ENCODE peak calls at places on chromosomes 3 and 15, in six cellular contexts. K is mammary epithelial cell, W is fibroblast of lung, C is astrocyte, H is H9, O is mesendoderm. A is an unnamed sample.
A peak's percentile ranks its signal among the peaks of the same experiment; 100 is the strongest.

GRCh38 chr15:38736686-38737085 is 172.1 kb upstream of the RASGRP1 start:
- DNase-seq in C (no peak), H (no peak), K (no peak), W (no peak), O (no peak), A (no peak)

GRCh38 chr3:68972358-68972979 is 40.1 kb upstream of the TAFA4 start:
- DNase-seq in O (peak; percentile 88), W (peak; percentile 39), K (peak; percentile 38), C (peak; percentile 23), H (peak; percentile 83), A (peak; percentile 71)

GRCh38 chr15:55775316-55775715 is 32.4 kb upstream of the PRTG start:
- DNase-seq in W (no peak), O (peak; percentile 96), H (peak; percentile 66), C (no peak), K (peak; percentile 67), A (peak; percentile 29)

GRCh38 chr3:126536126-126536525 is 12.2 kb downstream of the CHST13 start:
- DNase-seq in W (no peak), H (no peak), C (no peak), O (no peak), K (no peak), A (no peak)

GRCh38 chr3:69201658-69202057 is 79.3 kb upstream of the LMOD3 start:
- DNase-seq in H (no peak), W (no peak), K (no peak), C (no peak), O (no peak), A (no peak)

GRCh38 chr3:130900959-130901358 is 7.1 kb downstream of the ATP2C1 start:
- DNase-seq in C (peak; percentile 10), K (no peak), H (no peak), W (peak; percentile 32), O (no peak), A (no peak)

GRCh38 chr15:70853270-70853854 is 595 bp downstream of the LARP6 start:
- DNase-seq in W (peak; percentile 64), K (peak; percentile 83), C (peak; percentile 60), H (peak; percentile 79), O (peak; percentile 83), A (peak; percentile 88)

GRCh38 chr15:75648156-75649000 is 666 bp downstream of the SNX33 start:
- DNase-seq in K (peak; percentile 38), O (peak; percentile 82), C (peak; percentile 16), W (peak; percentile 44), H (peak; percentile 69), A (peak; percentile 67)

GRCh38 chr15:36605626-36606263 is 26.3 kb downstream of the CDIN1 start:
- DNase-seq in O (no peak), W (no peak), H (no peak), K (no peak), C (no peak), A (no peak)

GRCh38 chr3:175266993-175267960 is 408.1 kb downstream of the NAALADL2 start:
- DNase-seq in K (peak; percentile 52), O (no peak), C (peak; percentile 58), W (peak; percentile 68), H (no peak), A (peak; percentile 81)

GRCh38 chr3:177749836-177750235 is 552.6 kb upstream of the TBL1XR1 start:
- DNase-seq in O (no peak), C (no peak), H (no peak), W (no peak), K (peak; percentile 31), A (no peak)

GRCh38 chr3:187738400-187739124 is 6.7 kb downstream of the BCL6 start:
- DNase-seq in H (peak; percentile 89), K (peak; percentile 84), W (peak; percentile 88), O (peak; percentile 97), C (peak; percentile 85), A (peak; percentile 96)

GRCh38 chr3:40845447-40845846 is 320.7 kb downstream of the ZNF621 start:
- DNase-seq in H (no peak), C (no peak), W (no peak), O (no peak), K (peak; percentile 9), A (no peak)

GRCh38 chr15:76585573-76585892 is 249.0 kb downstream of the ISL2 start:
- DNase-seq in H (no peak), C (no peak), K (no peak), O (no peak), W (no peak), A (no peak)

DNA sequence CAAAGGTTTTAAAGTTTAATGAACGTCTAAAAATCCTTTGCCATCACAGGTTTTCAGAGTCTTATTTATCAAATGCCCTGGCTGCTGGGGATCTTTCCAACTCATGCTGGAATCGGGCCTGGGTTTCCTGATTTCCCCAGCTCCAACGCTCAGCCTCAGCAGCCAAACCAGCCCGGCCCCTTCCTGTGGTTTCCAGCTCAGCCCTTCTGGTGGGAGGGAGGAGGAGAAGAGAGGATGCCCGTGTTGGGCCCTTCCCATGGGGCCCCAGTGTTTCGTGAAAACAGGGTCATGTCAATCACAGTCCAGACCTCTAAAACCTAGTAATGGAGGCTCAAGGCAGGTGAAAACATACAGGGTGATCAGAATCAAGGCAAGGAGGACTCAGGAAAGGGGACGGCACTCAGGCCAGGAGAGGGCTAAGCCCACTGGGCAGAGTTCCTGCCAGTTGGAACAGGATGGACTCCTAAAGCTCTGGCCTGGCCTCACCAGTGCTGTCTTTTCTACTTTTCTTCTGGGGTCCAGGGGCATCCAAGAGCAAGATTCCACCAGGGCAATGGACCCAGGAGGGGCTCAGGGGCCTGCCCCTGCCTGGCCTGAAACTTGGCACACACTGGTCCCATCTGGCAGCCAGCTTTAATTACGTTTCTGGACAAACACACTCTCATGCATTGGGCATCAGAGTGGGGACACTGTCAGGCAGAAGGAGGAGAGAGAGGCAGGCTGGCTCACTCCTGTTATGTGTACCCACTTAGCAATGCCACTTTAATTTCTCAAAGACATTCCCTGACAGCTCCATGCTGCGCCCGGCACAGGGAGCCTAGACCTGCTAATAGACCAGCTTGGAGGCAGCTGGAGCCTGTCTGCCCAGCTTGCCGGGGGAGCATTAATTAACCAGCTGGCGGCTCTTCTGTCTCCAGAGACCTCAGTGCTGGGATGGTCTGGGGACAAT is 194.6 kb downstream of the FAM43A start:
- DNase-seq in H (peak; percentile 28), C (peak; percentile 57), O (no peak), K (no peak), W (peak; percentile 70), A (peak; percentile 70)
- H3K4me1 ChIP-seq in H (no peaks in the 10 kb centered on the region), C (peaks cover 3% of the 10 kb centered on the region), O (no peaks in the 10 kb centered on the region), K (no peaks in the 10 kb centered on the region), W (no peaks in the 10 kb centered on the region), A (peaks cover 8% of the 10 kb centered on the region)

GRCh38 chr15:48391950-48392349 is 60.7 kb downstream of the DUT start:
- DNase-seq in O (no peak), C (no peak), H (no peak), W (no peak), K (no peak), A (no peak)

GRCh38 chr15:48388017-48388936 is 57.0 kb downstream of the DUT start:
- DNase-seq in K (no peak), H (no peak), O (no peak), W (peak; percentile 68), C (peak; percentile 58), A (peak; percentile 62)

GRCh38 chr15:48392356-48392755 is 61.1 kb downstream of the DUT start:
- DNase-seq in H (no peak), C (peak; percentile 85), K (no peak), O (no peak), W (peak; percentile 87), A (peak; percentile 56)

GRCh38 chr15:48388937-48389309 is 57.7 kb downstream of the DUT start:
- DNase-seq in C (no peak), H (no peak), W (peak; percentile 45), K (no peak), O (no peak), A (peak; percentile 70)

DNA sequence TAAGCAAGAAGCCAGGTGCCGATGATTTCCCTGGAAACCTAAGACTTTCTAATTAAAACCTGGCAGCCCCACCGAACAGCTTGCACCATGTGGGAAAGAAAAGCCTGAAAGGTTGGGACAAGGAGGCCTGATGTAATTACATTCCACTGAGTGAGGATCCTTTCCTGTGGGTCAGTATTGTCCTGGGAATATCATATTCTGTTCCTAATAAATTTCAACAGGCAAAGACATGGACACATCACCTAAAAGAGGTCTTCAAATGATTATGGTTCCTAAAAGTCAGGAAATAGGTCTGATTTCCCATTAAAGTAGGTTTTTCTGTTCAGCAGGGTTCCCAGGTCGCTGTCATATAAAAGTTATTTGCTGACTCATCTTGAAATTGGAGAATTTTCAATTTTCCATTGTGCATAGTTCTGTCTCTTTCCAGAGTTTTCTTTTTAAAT is 58.5 kb downstream of the DUT start:
- DNase-seq in C (peak; percentile 71), W (peak; percentile 77), K (no peak), H (no peak), O (peak; percentile 19), A (peak; percentile 83)
- H3K9ac ChIP-seq in C (peak overlapping the region; percentile 29), W (no peak overlapping the region), K (no peak overlapping the region), H (no peak overlapping the region), O (no peak overlapping the region), A (peak overlapping the region; percentile 76)

DNA sequence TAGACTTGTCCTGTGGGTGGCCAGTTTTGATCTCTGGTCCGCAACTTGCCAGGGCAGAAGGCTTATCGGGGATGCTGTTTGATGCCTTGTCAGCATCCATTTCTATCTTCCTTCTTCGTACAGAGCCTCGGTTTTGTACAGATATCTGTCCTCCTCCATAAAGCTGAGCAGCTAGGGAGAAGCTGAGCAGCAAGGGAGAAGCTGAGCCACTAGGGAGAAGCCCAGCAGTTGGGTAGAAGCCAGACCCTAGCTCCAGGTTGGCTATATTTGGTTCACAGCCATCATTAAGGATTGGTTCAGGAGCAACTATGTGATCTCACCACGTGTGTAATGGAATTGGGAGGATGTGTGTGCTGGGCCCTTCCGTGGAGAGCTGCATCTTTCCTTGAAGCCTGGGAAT is 46.7 kb downstream of the PTPRG start:
- DNase-seq in K (no peak), H (no peak), W (no peak), O (no peak), C (no peak), A (no peak)
- H3K4me1 ChIP-seq in K (no peaks in the 10 kb centered on the region), H (no peaks in the 10 kb centered on the region), W (peaks cover 3% of the 10 kb centered on the region), O (peaks cover 2% of the 10 kb centered on the region), C (peaks cover 6% of the 10 kb centered on the region), A (peaks cover 12% of the 10 kb centered on the region)

GRCh38 chr3:55483196-55484095 is 3.7 kb downstream of the WNT5A start:
- DNase-seq in K (no peak), C (no peak), W (no peak), O (peak; percentile 61), H (peak; percentile 38), A (no peak)
- H3K9ac ChIP-seq in K (no peak overlapping the region), C (peak overlapping the region; percentile 99), W (peak overlapping the region; percentile 51), O (peak overlapping the region; percentile 85), H (no peak overlapping the region), A (peak overlapping the region; percentile 78)

DNA sequence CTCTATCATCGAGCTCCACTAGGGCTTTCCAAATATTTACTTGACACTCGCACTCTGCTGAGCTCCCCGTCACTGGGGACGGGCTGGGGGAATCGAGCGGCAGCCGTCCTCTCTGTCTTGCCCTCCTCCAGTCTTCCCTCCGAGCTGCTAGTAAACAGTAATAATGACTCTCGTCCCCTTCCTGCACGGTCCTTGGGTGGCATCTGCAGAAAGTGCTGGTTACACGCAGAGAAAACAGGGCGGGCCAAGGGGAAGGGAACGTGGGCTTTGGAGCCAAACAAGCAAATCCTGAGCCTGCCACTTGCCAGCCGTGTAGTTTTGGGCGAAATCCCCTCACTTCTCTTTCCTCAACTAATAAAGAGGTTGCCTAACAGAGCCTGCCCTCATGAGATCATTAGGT is 96.6 kb downstream of the LRIG1 start:
- DNase-seq in C (no peak), K (no peak), O (no peak), H (no peak), W (no peak), A (no peak)
- H3K4me1 ChIP-seq in C (peaks cover 53% of the 10 kb centered on the region), K (no peaks in the 10 kb centered on the region), O (no peaks in the 10 kb centered on the region), H (no peaks in the 10 kb centered on the region), W (peaks cover 33% of the 10 kb centered on the region), A (peaks cover 26% of the 10 kb centered on the region)